ENCODE peak calls at places on chromosomes 11 and 22, in nine cellular contexts. A, N, C, S, T, K, B, R and O are unnamed samples.

GRCh38 chr11:27938011-27938410 is 169.9 kb downstream of the KIF18A start:
- DNase-seq in C (no peak), S (no peak), A (no peak), B (no peak), K (no peak), T (no peak), N (no peak), R (no peak), O (no peak)

GRCh38 chr22:27670701-27671412 is 130.7 kb downstream of the MN1 start:
- DNase-seq in K (peak), T (no peak), A (no peak), C (peak), S (peak), N (peak), R (peak), B (no peak), O (no peak)

GRCh38 chr11:99766816-99767215 is 746.1 kb downstream of the CNTN5 start:
- DNase-seq in C (no peak), R (no peak), B (no peak), T (no peak), K (no peak), N (no peak), S (no peak), A (no peak), O (no peak)

GRCh38 chr22:30015846-30016245 is 64.4 kb upstream of the HORMAD2 start:
- DNase-seq in S (no peak), A (no peak), B (no peak), C (no peak), N (no peak), T (no peak), K (no peak), R (no peak), O (no peak)

GRCh38 chr11:46741600-46742484 is 22.8 kb downstream of the F2 start:
- DNase-seq in A (no peak), B (no peak), K (no peak), S (no peak), R (no peak), T (no peak), N (peak), C (no peak), O (no peak)

GRCh38 chr11:96326954-96327353 is 16.0 kb downstream of the MAML2 start:
- DNase-seq in C (no peak), N (no peak), B (no peak), R (no peak), K (no peak), S (no peak), T (no peak), A (no peak), O (no peak)

GRCh38 chr11:68043349-68044144 is 4.7 kb downstream of the TCIRG1 start:
- DNase-seq in B (no peak), R (no peak), N (peak), K (no peak), T (no peak), C (peak), A (peak), S (no peak), O (no peak)

GRCh38 chr22:49197500-49197899 is 630.2 kb downstream of the BRD1 start:
- DNase-seq in R (no peak), K (no peak), S (no peak), T (no peak), C (no peak), N (peak), B (no peak), A (peak), O (no peak)

GRCh38 chr11:17012712-17013547 is 1.3 kb downstream of the PLEKHA7 start:
- DNase-seq in N (peak), K (peak), C (peak), S (peak), A (peak), T (no peak), B (no peak), R (peak), O (no peak)

GRCh38 chr11:64123102-64123434 is 42.8 kb downstream of the MACROD1 start:
- DNase-seq in C (peak), T (no peak), R (peak), A (peak), N (no peak), S (no peak), B (peak), K (peak), O (no peak)

GRCh38 chr11:14310696-14311095 is 48.3 kb downstream of the RRAS2 start:
- DNase-seq in A (no peak), T (no peak), C (no peak), S (no peak), R (no peak), B (no peak), K (no peak), N (no peak), O (no peak)

GRCh38 chr22:47990486-47990885 is 1228.0 kb downstream of the TBC1D22A start:
- DNase-seq in N (no peak), R (no peak), S (no peak), B (no peak), T (no peak), A (no peak), K (no peak), C (no peak), O (no peak)

GRCh38 chr11:68855205-68855978 is 13.7 kb upstream of the CPT1A start:
- DNase-seq in B (no peak), A (no peak), K (no peak), N (peak), R (peak), T (peak), S (no peak), C (peak), O (no peak)

GRCh38 chr11:46345131-46345597 is 2.1 kb upstream of the DGKZ start:
- DNase-seq in T (no peak), R (peak), N (peak), K (no peak), C (peak), S (no peak), B (no peak), A (no peak), O (peak)

GRCh38 chr11:17629113-17629512 is 82.1 kb downstream of the OTOG start:
- DNase-seq in B (no peak), N (no peak), C (no peak), R (peak), T (no peak), K (peak), A (no peak), S (no peak), O (no peak)

GRCh38 chr11:100151944-100152343 is 535.1 kb upstream of the ARHGAP42 start:
- DNase-seq in S (no peak), R (no peak), B (no peak), A (no peak), K (no peak), C (no peak), T (no peak), N (no peak), O (no peak)

GRCh38 chr22:37088108-37088605 is 21.4 kb downstream of the TMPRSS6 start:
- DNase-seq in C (no peak), T (no peak), S (peak), R (no peak), B (no peak), N (no peak), A (no peak), K (no peak), O (no peak)

GRCh38 chr22:21947040-21948014 is 5.3 kb downstream of the PPM1F start:
- DNase-seq in R (no peak), K (no peak), C (no peak), T (no peak), S (no peak), A (no peak), N (peak), B (no peak), O (no peak)

GRCh38 chr11:90222459-90223247 is at the start of gene CHORDC1:
- DNase-seq in K (peak), B (peak), R (peak), C (peak), T (peak), A (peak), S (peak), N (peak), O (peak)

GRCh38 chr11:123519055-123519796 is 89.2 kb downstream of the GRAMD1B start:
- DNase-seq in K (no peak), S (peak), A (no peak), C (peak), N (no peak), B (no peak), T (no peak), R (no peak), O (no peak)

GRCh38 chr11:79086056-79086455 is 354.8 kb downstream of the TENM4 start:
- DNase-seq in A (no peak), S (no peak), N (no peak), T (no peak), K (no peak), C (no peak), R (no peak), B (no peak), O (no peak)

GRCh38 chr11:34223021-34223813 is 117.8 kb downstream of the NAT10 start:
- DNase-seq in K (no peak), S (no peak), T (no peak), N (no peak), R (peak), C (no peak), A (peak), B (no peak), O (no peak)
- TF ChIP-seq POLR2AphosphoS5 in K (peak), S (peak), T (no peak), N (no peak), R (peak), C (no peak), A (peak), B (no peak), O (no peak)

GRCh38 chr11:73325036-73325981 is 17.2 kb downstream of the ARHGEF17 start:
- DNase-seq in T (peak), A (peak), C (no peak), B (no peak), S (no peak), K (no peak), R (no peak), N (no peak), O (peak)
- TF ChIP-seq POLR2A in T (peak), A (no peak), C (no peak), B (no peak), S (no peak), K (no peak), R (no peak), N (no peak), O (peak)

DNA sequence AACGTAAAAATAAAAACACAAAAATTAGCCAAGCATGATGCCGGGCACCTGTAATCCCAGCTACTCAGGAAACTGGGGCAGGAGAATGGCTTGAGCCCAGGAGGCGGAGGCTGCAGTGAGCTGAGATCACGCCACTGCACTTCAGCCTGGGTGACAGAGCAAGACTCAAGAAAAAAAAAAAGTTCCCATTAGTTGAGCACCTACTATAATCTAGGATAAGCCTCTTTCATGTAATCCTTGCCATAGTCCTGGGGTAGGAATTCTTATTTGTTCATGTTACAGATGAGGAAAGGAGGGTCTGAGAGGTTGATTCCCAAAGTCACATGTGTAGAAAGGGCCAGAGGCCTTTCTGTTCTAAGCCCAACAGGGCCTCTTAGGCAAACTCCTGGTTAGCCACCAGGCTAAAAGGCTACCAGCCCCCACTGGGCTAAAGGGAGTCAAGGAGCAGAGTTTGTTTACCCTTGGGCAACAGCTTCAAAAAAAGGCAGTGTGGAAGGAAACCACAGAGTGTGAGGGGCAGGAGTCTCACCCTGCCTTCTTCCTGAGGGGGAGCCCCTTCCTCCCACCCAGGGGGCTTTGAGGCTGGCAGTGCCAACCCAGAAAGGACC is 21.6 kb upstream of the CSNK1E start:
- DNase-seq in N (peak), B (no peak), C (no peak), T (no peak), A (peak), K (no peak), S (no peak), R (peak), O (no peak)
- TF ChIP-seq POLR2AphosphoS5 in N (no peak), B (no peak), C (no peak), T (no peak), A (no peak), K (no peak), S (no peak), R (no peak), O (no peak)

GRCh38 chr22:42856865-42857704 is at the start of gene ARFGAP3:
- DNase-seq in C (peak), S (peak), N (peak), R (peak), A (peak), T (peak), B (peak), K (peak), O (peak)
- TF ChIP-seq POLR2A in C (no peak), S (no peak), N (peak), R (peak), A (peak), T (peak), B (peak), K (peak), O (peak)

DNA sequence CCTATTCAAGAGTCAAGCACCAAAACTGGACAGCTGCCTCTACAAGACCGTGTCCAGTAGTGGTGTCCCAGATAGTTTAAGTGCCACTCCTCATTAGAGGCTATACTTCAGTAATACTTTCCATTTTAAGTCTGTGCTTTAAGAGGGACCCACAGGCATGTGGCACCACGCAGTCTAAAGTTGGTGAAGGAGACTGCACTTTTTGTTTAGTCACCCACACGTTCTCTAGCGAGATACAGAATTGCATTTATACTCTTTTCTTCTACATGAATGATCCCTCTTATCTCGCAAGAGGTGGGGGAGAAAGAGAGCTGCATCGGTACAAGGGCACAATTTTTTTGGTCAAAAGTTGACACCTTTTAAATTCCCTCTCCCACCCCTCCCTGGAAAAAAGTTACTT is 41.5 kb downstream of the DDX6 start:
- DNase-seq in T (no peak), N (no peak), K (no peak), S (no peak), C (no peak), R (no peak), A (no peak), B (no peak), O (no peak)
- TF ChIP-seq POLR2AphosphoS5 in T (peak), N (no peak), K (no peak), S (no peak), C (peak), R (no peak), A (no peak), B (no peak), O (no peak)

GRCh38 chr11:34806875-34807274 is 109.3 kb downstream of the APIP start:
- DNase-seq in T (no peak), C (no peak), K (no peak), B (no peak), S (no peak), A (no peak), N (no peak), R (no peak), O (no peak)

GRCh38 chr11:34805937-34806336 is 110.2 kb downstream of the APIP start:
- DNase-seq in S (no peak), K (no peak), T (no peak), B (no peak), R (no peak), A (no peak), N (no peak), C (no peak), O (no peak)

GRCh38 chr11:34810107-34810562 is 106.0 kb downstream of the APIP start:
- DNase-seq in A (no peak), C (no peak), S (no peak), N (no peak), B (no peak), K (no peak), T (no peak), R (no peak), O (no peak)

GRCh38 chr11:34811858-34812257 is 104.3 kb downstream of the APIP start:
- DNase-seq in A (no peak), T (no peak), K (no peak), C (no peak), S (no peak), R (no peak), B (no peak), N (no peak), O (no peak)

GRCh38 chr11:34809191-34810106 is 106.7 kb downstream of the APIP start:
- DNase-seq in B (no peak), K (no peak), T (no peak), N (no peak), R (no peak), C (no peak), A (no peak), S (no peak), O (no peak)
- TF ChIP-seq POLR2A in B (no peak), K (no peak), T (no peak), N (no peak), R (no peak), C (no peak), A (no peak), S (no peak), O (no peak)

GRCh38 chr22:23190526-23190925 is 10.2 kb downstream of the BCR start:
- DNase-seq in S (no peak), C (no peak), A (no peak), B (no peak), K (no peak), N (no peak), T (no peak), R (no peak), O (no peak)

GRCh38 chr22:23193882-23194281 is 13.6 kb downstream of the BCR start:
- DNase-seq in B (no peak), C (no peak), S (no peak), R (no peak), T (no peak), A (no peak), N (no peak), K (no peak), O (no peak)

GRCh38 chr22:23193420-23193819 is 13.1 kb downstream of the BCR start:
- DNase-seq in K (no peak), C (no peak), A (no peak), B (no peak), N (no peak), R (no peak), S (no peak), T (no peak), O (no peak)

GRCh38 chr22:23192558-23192957 is 12.2 kb downstream of the BCR start:
- DNase-seq in N (no peak), A (no peak), K (no peak), S (no peak), R (no peak), C (no peak), B (no peak), T (no peak), O (no peak)

GRCh38 chr22:23192133-23192532 is 11.8 kb downstream of the BCR start:
- DNase-seq in B (no peak), R (no peak), S (no peak), K (peak), A (no peak), T (no peak), C (no peak), N (no peak), O (no peak)
- TF ChIP-seq POLR2AphosphoS5 in B (no peak), R (no peak), S (no peak), K (no peak), A (no peak), T (no peak), C (peak), N (no peak), O (no peak)

GRCh38 chr11:32899423-32899822 is 6.8 kb downstream of the QSER1 start:
- DNase-seq in K (no peak), A (no peak), C (no peak), S (no peak), N (no peak), B (no peak), R (no peak), T (no peak), O (no peak)
- TF ChIP-seq POLR2A in K (no peak), A (no peak), C (no peak), S (no peak), N (no peak), B (no peak), R (no peak), T (no peak), O (no peak)